ENCODE peak calls at places on chromosomes 3 and 15, in five cellular contexts. One of them, this sample, is unnamed.

GRCh38 chr3:187295635-187296034 is 4.1 kb upstream of the MASP1 start:
- DNase-seq in ovary: no peak
- DNase-seq in psoas muscle: no peak
- DNase-seq in stomach: no peak
- DNase-seq in transverse colon: no peak
- DNase-seq in this sample: no peak

GRCh38 chr15:27538325-27538724 is 560.8 kb downstream of the OCA2 start:
- DNase-seq in ovary: no peak
- DNase-seq in psoas muscle: no peak
- DNase-seq in stomach: no peak
- DNase-seq in transverse colon: no peak
- DNase-seq in this sample: no peak

GRCh38 chr3:161171639-161172552 is 49.2 kb upstream of the NMD3 start:
- DNase-seq in ovary: no peak
- DNase-seq in psoas muscle: no peak
- DNase-seq in stomach: no peak
- DNase-seq in transverse colon: no peak
- DNase-seq in this sample: no peak

GRCh38 chr3:159593927-159594605 is 394.6 kb upstream of the IL12A start:
- DNase-seq in ovary: no peak
- DNase-seq in psoas muscle: no peak
- DNase-seq in stomach: no peak
- DNase-seq in transverse colon: no peak
- DNase-seq in this sample: no peak

GRCh38 chr15:92082217-92082843 is 228.8 kb downstream of the SLCO3A1 start:
- DNase-seq in ovary: peak
- DNase-seq in psoas muscle: peak
- DNase-seq in stomach: peak
- DNase-seq in transverse colon: peak
- DNase-seq in this sample: peak

GRCh38 chr3:191721983-191722382 is 261.0 kb downstream of the PYDC2 start:
- DNase-seq in ovary: no peak
- DNase-seq in psoas muscle: no peak
- DNase-seq in stomach: no peak
- DNase-seq in transverse colon: no peak
- DNase-seq in this sample: no peak

GRCh38 chr3:170307998-170308398 is 49.5 kb upstream of the SKIL start:
- DNase-seq in ovary: no peak
- DNase-seq in psoas muscle: no peak
- DNase-seq in stomach: peak
- DNase-seq in transverse colon: no peak
- DNase-seq in this sample: no peak

GRCh38 chr3:43246956-43247355 is 39.4 kb upstream of the SNRK start:
- DNase-seq in ovary: no peak
- DNase-seq in psoas muscle: no peak
- DNase-seq in stomach: no peak
- DNase-seq in transverse colon: peak
- DNase-seq in this sample: no peak

GRCh38 chr3:46360904-46361303 is 7.0 kb downstream of the CCR2 start:
- DNase-seq in ovary: no peak
- DNase-seq in psoas muscle: no peak
- DNase-seq in stomach: no peak
- DNase-seq in transverse colon: no peak
- DNase-seq in this sample: no peak

GRCh38 chr3:119768668-119769393 is 13.1 kb upstream of the NR1I2 start:
- DNase-seq in ovary: no peak
- DNase-seq in psoas muscle: no peak
- DNase-seq in stomach: no peak
- DNase-seq in transverse colon: no peak
- DNase-seq in this sample: no peak

GRCh38 chr3:156738251-156738650 is 63.9 kb downstream of the TIPARP start:
- DNase-seq in ovary: no peak
- DNase-seq in psoas muscle: no peak
- DNase-seq in stomach: no peak
- DNase-seq in transverse colon: no peak
- DNase-seq in this sample: no peak

GRCh38 chr3:98328933-98329332 is 24.7 kb upstream of the OR5K4 start:
- DNase-seq in ovary: no peak
- DNase-seq in psoas muscle: peak
- DNase-seq in stomach: no peak
- DNase-seq in transverse colon: no peak
- DNase-seq in this sample: no peak

GRCh38 chr3:98331329-98331728 is 22.3 kb upstream of the OR5K4 start:
- DNase-seq in ovary: no peak
- DNase-seq in psoas muscle: no peak
- DNase-seq in stomach: no peak
- DNase-seq in transverse colon: no peak
- DNase-seq in this sample: no peak

GRCh38 chr3:98329392-98330124 is 24.1 kb upstream of the OR5K4 start:
- DNase-seq in ovary: no peak
- DNase-seq in psoas muscle: peak
- DNase-seq in stomach: peak
- DNase-seq in transverse colon: peak
- DNase-seq in this sample: peak

GRCh38 chr3:98339031-98339430 is 14.6 kb upstream of the OR5K4 start:
- DNase-seq in ovary: no peak
- DNase-seq in psoas muscle: no peak
- DNase-seq in stomach: no peak
- DNase-seq in transverse colon: no peak
- DNase-seq in this sample: no peak

DNA sequence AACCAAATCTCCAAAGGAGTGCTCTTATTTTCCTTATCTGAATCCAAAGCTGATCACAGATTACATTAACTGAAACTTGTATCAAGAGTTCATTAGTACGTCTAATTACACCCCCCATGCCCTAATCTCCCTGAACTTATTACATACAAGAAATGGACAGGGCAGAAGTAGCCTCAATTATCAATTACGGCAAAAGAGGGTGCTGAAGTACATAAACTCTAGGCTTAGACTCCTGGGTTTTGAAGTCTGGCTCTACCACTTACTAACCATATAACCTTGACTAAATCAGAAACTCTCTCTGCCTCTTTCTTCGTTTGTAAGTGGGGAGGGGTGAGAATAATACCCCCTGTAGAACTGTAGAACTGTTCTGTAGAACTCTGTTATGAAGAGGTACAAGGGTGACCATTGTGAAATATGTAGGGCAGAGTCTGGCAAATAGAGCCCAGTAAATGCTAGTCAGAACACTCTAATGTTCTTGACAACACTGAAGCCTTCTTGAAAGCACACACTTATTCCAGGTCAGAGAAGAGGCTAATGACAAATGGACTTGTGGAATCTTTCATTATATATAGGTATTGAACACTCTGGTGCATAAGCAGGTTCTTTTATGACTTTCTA is 19.6 kb upstream of the OR5K4 start:
- DNase-seq in ovary: no peak
- DNase-seq in psoas muscle: no peak
- DNase-seq in stomach: no peak
- DNase-seq in transverse colon: no peak
- DNase-seq in this sample: no peak
- TF ChIP-seq CTCF in ovary: no peak
- TF ChIP-seq CTCF in psoas muscle: no peak
- TF ChIP-seq CTCF in stomach: no peak
- TF ChIP-seq CTCF in transverse colon: no peak
- TF ChIP-seq CTCF in this sample: no peak

GRCh38 chr3:178022599-178022998 is 513.6 kb upstream of the KCNMB2 start:
- DNase-seq in ovary: no peak
- DNase-seq in psoas muscle: no peak
- DNase-seq in stomach: no peak
- DNase-seq in transverse colon: no peak
- DNase-seq in this sample: no peak
- TF ChIP-seq CTCF in ovary: no peak
- TF ChIP-seq CTCF in psoas muscle: no peak
- TF ChIP-seq CTCF in stomach: no peak
- TF ChIP-seq CTCF in transverse colon: no peak
- TF ChIP-seq CTCF in this sample: no peak

GRCh38 chr3:122680381-122681293 is at the start of gene PARP14:
- DNase-seq in ovary: peak
- DNase-seq in psoas muscle: peak
- DNase-seq in stomach: peak
- DNase-seq in transverse colon: peak
- DNase-seq in this sample: peak
- TF ChIP-seq CTCF in ovary: no peak
- TF ChIP-seq CTCF in psoas muscle: no peak
- TF ChIP-seq CTCF in stomach: no peak
- TF ChIP-seq CTCF in transverse colon: peak
- TF ChIP-seq CTCF in this sample: no peak

GRCh38 chr3:194671900-194672808 is at the start of gene LSG1:
- DNase-seq in ovary: peak
- DNase-seq in psoas muscle: peak
- DNase-seq in stomach: peak
- DNase-seq in transverse colon: peak
- DNase-seq in this sample: peak
- TF ChIP-seq CTCF in ovary: no peak
- TF ChIP-seq CTCF in psoas muscle: no peak
- TF ChIP-seq CTCF in stomach: no peak
- TF ChIP-seq CTCF in transverse colon: no peak
- TF ChIP-seq CTCF in this sample: no peak

DNA sequence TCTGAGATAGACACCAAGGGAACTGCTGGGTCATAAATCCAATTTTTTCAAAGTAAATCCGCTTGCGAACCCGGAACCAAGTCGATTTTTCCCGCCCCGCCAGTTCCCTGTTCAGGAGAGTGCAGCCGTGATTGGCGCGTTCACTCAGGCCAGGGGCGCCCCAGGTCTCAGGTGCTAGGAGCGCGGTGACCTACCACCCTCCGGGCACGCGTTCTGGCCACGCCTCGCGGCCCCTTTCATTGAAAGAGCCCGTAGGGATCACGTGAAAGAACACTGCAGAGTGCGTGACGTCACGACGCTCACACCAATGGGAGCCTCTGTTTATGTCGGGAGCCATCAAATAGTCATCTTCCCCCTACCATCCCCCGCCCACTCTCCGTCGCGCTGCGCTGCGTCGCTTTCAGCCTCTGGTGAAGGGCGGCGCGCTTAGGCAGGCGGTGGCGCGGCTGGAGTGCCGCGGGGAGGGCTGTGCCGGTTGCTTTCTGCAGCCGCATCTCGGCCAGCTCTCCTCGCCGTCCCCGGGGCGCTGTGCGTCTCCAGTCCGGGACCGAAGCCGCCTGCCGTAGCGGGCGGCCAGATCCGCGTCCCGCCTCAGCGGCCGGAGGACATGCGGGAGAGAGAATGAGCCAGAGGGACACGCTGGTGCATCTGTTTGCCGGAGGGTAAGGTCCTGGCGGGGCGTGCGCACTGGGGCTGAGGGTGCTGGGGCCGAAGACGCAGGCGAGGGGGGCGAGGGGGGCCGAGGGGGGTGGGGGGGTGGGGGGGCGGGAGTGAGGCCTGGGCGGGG is at the start of gene SLC25A36:
- DNase-seq in ovary: peak
- DNase-seq in psoas muscle: peak
- DNase-seq in stomach: peak
- DNase-seq in transverse colon: peak
- DNase-seq in this sample: peak
- TF ChIP-seq CTCF in ovary: no peak
- TF ChIP-seq CTCF in psoas muscle: no peak
- TF ChIP-seq CTCF in stomach: no peak
- TF ChIP-seq CTCF in transverse colon: peak
- TF ChIP-seq CTCF in this sample: no peak

This sample was measured in heart right ventricle.